ENCODE peak calls at places on chromosome 19, in seven cellular contexts. U is A549, C is endothelial cell, V is heart right ventricle, T is cardiac fibroblast, L is upper lobe of right lung, F is body of pancreas. J is an unnamed sample.
A peak's percentile ranks its signal among the peaks of the same experiment; 100 is the strongest.

GRCh38 chr19:6639439-6639838 is 30.5 kb downstream of the TNFSF14 start:
- DNase-seq in U (no peak), C (no peak), V (no peak), T (no peak), L (no peak), F (no peak), J (no peak)

GRCh38 chr19:2627319-2627829 is 75.1 kb downstream of the GNG7 start:
- DNase-seq in U (peak; percentile 81), C (no peak), V (peak; percentile 65), T (peak; percentile 92), L (peak; percentile 89), F (peak; percentile 93), J (no peak)

GRCh38 chr19:2474232-2475017 is 1.5 kb upstream of the GADD45B start:
- DNase-seq in U (peak; percentile 82), C (peak; percentile 90), V (peak; percentile 86), T (peak; percentile 90), L (peak; percentile 93), F (peak; percentile 85), J (peak; percentile 90)

GRCh38 chr19:39347332-39348227 is 5.4 kb downstream of the SAMD4B start:
- DNase-seq in U (no peak), C (no peak), V (no peak), T (no peak), L (no peak), F (no peak), J (no peak)

GRCh38 chr19:2199215-2199614 is 35.5 kb downstream of the DOT1L start:
- DNase-seq in U (peak; percentile 23), C (peak; percentile 35), V (no peak), T (no peak), L (no peak), F (no peak), J (peak; percentile 68)

GRCh38 chr19:14166448-14166847 is 30.1 kb upstream of the ASF1B start:
- DNase-seq in U (no peak), C (no peak), V (no peak), T (no peak), L (no peak), F (no peak), J (no peak)

GRCh38 chr19:2661615-2662014 is 40.9 kb downstream of the GNG7 start:
- DNase-seq in U (peak; percentile 38), C (no peak), V (no peak), T (no peak), L (no peak), F (no peak), J (no peak)

GRCh38 chr19:41025411-41025810 is 34.3 kb downstream of the CYP2B6 start:
- DNase-seq in U (no peak), C (no peak), V (no peak), T (no peak), L (no peak), F (no peak), J (no peak)

GRCh38 chr19:35717665-35718344 is at the start of gene KMT2B:
- DNase-seq in U (peak; percentile 98), C (no peak), V (no peak), T (peak; percentile 98), L (no peak), F (no peak), J (peak; percentile 99)

GRCh38 chr19:46082728-46083050 is 41.8 kb downstream of the IGFL3 start:
- DNase-seq in U (peak; percentile 46), C (no peak), V (no peak), T (no peak), L (no peak), F (no peak), J (no peak)

GRCh38 chr19:34995551-34995950 is 4.6 kb upstream of the GRAMD1A start:
- DNase-seq in U (peak; percentile 72), C (no peak), V (no peak), T (no peak), L (no peak), F (peak; percentile 47), J (no peak)

GRCh38 chr19:41821003-41821735 is 23.3 kb downstream of the LYPD4 start:
- DNase-seq in U (peak; percentile 82), C (peak; percentile 65), V (no peak), T (peak; percentile 26), L (peak; percentile 57), F (peak; percentile 44), J (peak; percentile 81)

GRCh38 chr19:45981350-45981749 is 7.7 kb upstream of the NOVA2 start:
- DNase-seq in U (no peak), C (no peak), V (no peak), T (peak; percentile 33), L (no peak), F (no peak), J (no peak)

GRCh38 chr19:3981736-3982681 is 3.3 kb downstream of the EEF2 start:
- DNase-seq in U (no peak), C (no peak), V (no peak), T (no peak), L (no peak), F (no peak), J (no peak)

GRCh38 chr19:18969953-18970659 is 29.1 kb upstream of the HOMER3 start:
- DNase-seq in U (peak; percentile 23), C (no peak), V (no peak), T (no peak), L (no peak), F (no peak), J (no peak)

GRCh38 chr19:41198559-41198958 is 5.5 kb downstream of the CYP2S1 start:
- DNase-seq in U (no peak), C (no peak), V (no peak), T (no peak), L (no peak), F (no peak), J (no peak)

GRCh38 chr19:43353606-43354304 is at the start of gene CD177:
- DNase-seq in U (no peak), C (no peak), V (no peak), T (no peak), L (no peak), F (no peak), J (no peak)

GRCh38 chr19:53374288-53374687 is 8.8 kb downstream of the ZNF525 start:
- DNase-seq in U (no peak), C (no peak), V (no peak), T (no peak), L (no peak), F (no peak), J (no peak)

GRCh38 chr19:18204394-18205179 is 745 bp upstream of the RAB3A start:
- DNase-seq in U (no peak), C (peak; percentile 82), V (peak; percentile 43), T (no peak), L (no peak), F (no peak), J (no peak)

GRCh38 chr19:9615828-9616227 is 5.2 kb downstream of the ZNF561 start:
- DNase-seq in U (no peak), C (no peak), V (no peak), T (no peak), L (no peak), F (no peak), J (no peak)

GRCh38 chr19:9622531-9622930 is 1.5 kb upstream of the ZNF561 start:
- DNase-seq in U (no peak), C (no peak), V (no peak), T (no peak), L (no peak), F (no peak), J (no peak)

GRCh38 chr19:9621156-9622037 is at the start of gene ZNF561:
- DNase-seq in U (peak; percentile 88), C (peak; percentile 77), V (peak; percentile 87), T (peak; percentile 91), L (peak; percentile 92), F (peak; percentile 85), J (peak; percentile 80)

GRCh38 chr19:9620842-9621155 is 233 bp downstream of the ZNF561 start:
- DNase-seq in U (no peak), C (no peak), V (no peak), T (no peak), L (no peak), F (no peak), J (no peak)
- TF ChIP-seq CTCF in U (no peak), C (no peak), V (no peak), T (no peak), L (no peak), F (no peak), J (no peak)

GRCh38 chr19:13153627-13154240 is 3.5 kb downstream of the IER2 start:
- DNase-seq in U (no peak), C (peak; percentile 49), V (peak; percentile 49), T (peak; percentile 62), L (no peak), F (peak; percentile 59), J (no peak)
- TF ChIP-seq CTCF in U (no peak), C (no peak), V (no peak), T (peak; percentile 1), L (peak; percentile 37), F (no peak), J (peak; percentile 6)

GRCh38 chr19:33219261-33219812 is 6.3 kb downstream of the SLC7A10 start:
- DNase-seq in U (no peak), C (no peak), V (no peak), T (peak; percentile 20), L (no peak), F (no peak), J (no peak)

GRCh38 chr19:33224694-33225457 is 774 bp downstream of the SLC7A10 start:
- DNase-seq in U (no peak), C (no peak), V (no peak), T (no peak), L (no peak), F (no peak), J (no peak)

GRCh38 chr19:33220735-33221134 is 4.9 kb downstream of the SLC7A10 start:
- DNase-seq in U (no peak), C (no peak), V (no peak), T (no peak), L (no peak), F (no peak), J (no peak)

GRCh38 chr19:33220115-33220514 is 5.5 kb downstream of the SLC7A10 start:
- DNase-seq in U (no peak), C (no peak), V (no peak), T (no peak), L (no peak), F (no peak), J (no peak)

GRCh38 chr19:33221641-33222040 is 4.0 kb downstream of the SLC7A10 start:
- DNase-seq in U (peak; percentile 45), C (no peak), V (no peak), T (no peak), L (no peak), F (no peak), J (no peak)
- TF ChIP-seq CTCF in U (no peak), C (no peak), V (no peak), T (no peak), L (no peak), F (no peak), J (no peak)

GRCh38 chr19:10655457-10656312 is 1.5 kb downstream of the ILF3 start:
- DNase-seq in U (peak; percentile 17), C (peak; percentile 22), V (no peak), T (peak; percentile 20), L (no peak), F (peak; percentile 71), J (no peak)
- TF ChIP-seq CTCF in U (no peak), C (no peak), V (no peak), T (peak; percentile 10), L (no peak), F (peak; percentile 11), J (no peak)

DNA sequence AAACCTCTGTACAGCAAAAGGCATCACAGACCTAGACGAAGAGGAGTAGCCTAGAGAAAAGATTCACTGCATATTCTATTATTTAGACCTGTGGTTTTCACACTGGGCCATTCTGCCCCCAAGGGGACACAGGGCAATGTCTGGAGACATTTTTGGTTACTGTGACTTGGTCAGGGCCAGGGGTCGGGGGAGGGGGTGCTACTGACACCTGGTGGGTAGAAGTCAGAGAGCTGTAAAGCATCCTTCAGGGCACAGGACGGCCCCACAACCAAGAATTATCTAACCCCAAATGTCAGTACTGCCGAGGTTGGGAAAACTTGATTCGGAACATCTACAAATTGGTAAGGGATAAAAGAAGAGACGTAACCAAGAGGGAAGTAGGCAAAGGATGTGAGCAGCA is 11.3 kb downstream of the ELAVL1 start:
- DNase-seq in U (no peak), C (no peak), V (no peak), T (no peak), L (no peak), F (no peak), J (no peak)
- TF ChIP-seq CTCF in U (no peak), C (no peak), V (no peak), T (no peak), L (no peak), F (no peak), J (no peak)

J was measured in GM20000.